ENCODE peak calls at places on chromosome 12, in six cellular contexts. W is PC-3, Y is adrenal gland, L is cardiac muscle cell, S is astrocyte, M is keratinocyte. N is an unnamed sample. For H3K4me1, the result is how much of the 10 kb centered on the place peaks cover.

GRCh38 chr12:78562358-78563205 is 302.0 kb upstream of the SYT1 start:
- DNase-seq in W (peak), Y (no peak), L (peak), S (no peak), M (no peak), N (no peak)

GRCh38 chr12:57581802-57582201 is 9.2 kb upstream of the PIP4K2C start:
- DNase-seq in W (no peak), Y (no peak), L (no peak), S (no peak), M (no peak), N (no peak)

GRCh38 chr12:75658826-75659823 is 147.7 kb upstream of the KRR1 start:
- DNase-seq in W (peak), Y (no peak), L (peak), S (peak), M (peak), N (no peak)

GRCh38 chr12:68559984-68560822 is 50.5 kb upstream of the RAP1B start:
- DNase-seq in W (no peak), Y (no peak), L (peak), S (peak), M (no peak), N (no peak)

GRCh38 chr12:3168223-3168770 is 91.1 kb downstream of the TSPAN9 start:
- DNase-seq in W (no peak), Y (no peak), L (no peak), S (no peak), M (no peak), N (no peak)

GRCh38 chr12:123041811-123042655 is 61.6 kb downstream of the ARL6IP4 start:
- DNase-seq in W (no peak), Y (no peak), L (peak), S (peak), M (no peak), N (no peak)

GRCh38 chr12:12018454-12018853 is 52.3 kb upstream of the BCL2L14 start:
- DNase-seq in W (peak), Y (no peak), L (peak), S (peak), M (no peak), N (no peak)

GRCh38 chr12:128820723-128821432 is 2.9 kb downstream of the SLC15A4 start:
- DNase-seq in W (no peak), Y (no peak), L (no peak), S (no peak), M (no peak), N (no peak)

GRCh38 chr12:12718382-12718761 is 1.2 kb downstream of the CDKN1B start:
- DNase-seq in W (no peak), Y (no peak), L (peak), S (no peak), M (no peak), N (no peak)

GRCh38 chr12:75503459-75503858 is 8.0 kb downstream of the KRR1 start:
- DNase-seq in W (no peak), Y (no peak), L (no peak), S (no peak), M (no peak), N (no peak)

GRCh38 chr12:76714415-76714814 is 49.5 kb upstream of the ZDHHC17 start:
- DNase-seq in W (no peak), Y (no peak), L (no peak), S (no peak), M (no peak), N (no peak)

GRCh38 chr12:132397152-132397933 is 68.0 kb upstream of the GALNT9 start:
- DNase-seq in W (no peak), Y (no peak), L (no peak), S (no peak), M (no peak), N (no peak)

GRCh38 chr12:130911933-130912332 is 40.1 kb downstream of the RAN start:
- DNase-seq in W (no peak), Y (no peak), L (no peak), S (no peak), M (no peak), N (no peak)

GRCh38 chr12:47941475-47942326 is 21.7 kb upstream of the TMEM106C start:
- DNase-seq in W (no peak), Y (no peak), L (no peak), S (no peak), M (no peak), N (no peak)

GRCh38 chr12:132560831-132561783 is 49.3 kb downstream of the LRCOL1 start:
- DNase-seq in W (peak), Y (peak), L (peak), S (no peak), M (peak), N (peak)

GRCh38 chr12:30813741-30814687 is 59.3 kb upstream of the CAPRIN2 start:
- DNase-seq in W (peak), Y (no peak), L (peak), S (no peak), M (no peak), N (no peak)

GRCh38 chr12:92065018-92065499 is 80.6 kb downstream of the BTG1 start:
- DNase-seq in W (no peak), Y (no peak), L (no peak), S (peak), M (no peak), N (no peak)

GRCh38 chr12:107509421-107509820 is 176.2 kb upstream of the PWP1 start:
- DNase-seq in W (no peak), Y (no peak), L (no peak), S (no peak), M (no peak), N (no peak)

GRCh38 chr12:121318121-121318520 is 21.6 kb upstream of the CAMKK2 start:
- DNase-seq in W (no peak), Y (no peak), L (no peak), S (no peak), M (no peak), N (no peak)
- H3K4me1 ChIP-seq in W (under half), Y (under half), L (under half), S (under half), M (under half), N (under half)

GRCh38 chr12:121765573-121765972 is 27.9 kb downstream of the RHOF start:
- DNase-seq in W (peak), Y (no peak), L (peak), S (peak), M (peak), N (no peak)
- H3K4me1 ChIP-seq in W (under half), Y (under half), L (under half), S (under half), M (under half), N (under half)

GRCh38 chr12:53389702-53390101 is 9.7 kb downstream of the SP1 start:
- DNase-seq in W (no peak), Y (no peak), L (no peak), S (no peak), M (no peak), N (no peak)
- H3K4me1 ChIP-seq in W (under half), Y (half or more), L (under half), S (under half), M (half or more), N (under half)

DNA sequence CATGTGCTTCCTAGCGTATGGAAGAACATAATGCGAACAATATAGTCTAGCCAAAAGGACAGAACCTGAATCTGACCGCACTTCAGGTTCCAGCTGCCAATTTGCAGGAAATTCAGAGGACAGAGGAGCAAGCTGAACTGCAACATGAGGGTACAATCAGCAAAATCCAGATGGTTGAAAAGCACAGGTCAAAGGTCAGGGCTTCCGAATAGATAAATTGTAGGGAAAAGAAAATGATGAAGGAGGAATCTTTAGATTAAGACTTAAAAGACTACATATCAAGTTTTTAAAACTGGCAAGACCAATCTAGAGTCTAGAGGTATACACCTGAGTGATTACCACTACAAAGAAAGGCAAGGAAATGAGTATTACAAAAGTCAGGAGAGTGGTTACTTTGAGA is 42.1 kb upstream of the SELPLG start:
- DNase-seq in W (no peak), Y (no peak), L (no peak), S (no peak), M (no peak), N (no peak)
- H3K4me1 ChIP-seq in W (under half), Y (under half), L (under half), S (under half), M (under half), N (under half)

GRCh38 chr12:64457036-64457435 is 5.1 kb downstream of the TBK1 start:
- DNase-seq in W (no peak), Y (no peak), L (peak), S (no peak), M (no peak), N (peak)
- H3K4me1 ChIP-seq in W (under half), Y (half or more), L (under half), S (under half), M (under half), N (under half)

GRCh38 chr12:117048585-117048904 is 50.7 kb downstream of the TESC start:
- DNase-seq in W (no peak), Y (no peak), L (no peak), S (no peak), M (no peak), N (no peak)

GRCh38 chr12:117050060-117050459 is 49.2 kb downstream of the TESC start:
- DNase-seq in W (no peak), Y (no peak), L (no peak), S (no peak), M (no peak), N (no peak)

GRCh38 chr12:117047810-117048584 is 51.2 kb downstream of the TESC start:
- DNase-seq in W (no peak), Y (no peak), L (peak), S (peak), M (no peak), N (no peak)

GRCh38 chr12:117051380-117051779 is 47.8 kb downstream of the TESC start:
- DNase-seq in W (no peak), Y (no peak), L (no peak), S (no peak), M (no peak), N (no peak)

GRCh38 chr12:117049295-117049694 is 49.9 kb downstream of the TESC start:
- DNase-seq in W (no peak), Y (no peak), L (no peak), S (no peak), M (no peak), N (no peak)
- H3K4me1 ChIP-seq in W (under half), Y (under half), L (half or more), S (under half), M (under half), N (under half)

GRCh38 chr12:111431772-111432171 is 26.0 kb downstream of the SH2B3 start:
- DNase-seq in W (no peak), Y (no peak), L (no peak), S (no peak), M (no peak), N (no peak)
- H3K4me1 ChIP-seq in W (under half), Y (half or more), L (under half), S (half or more), M (under half), N (under half)

GRCh38 chr12:851913-852312 is 97.6 kb downstream of the RAD52 start:
- DNase-seq in W (peak), Y (no peak), L (peak), S (peak), M (no peak), N (no peak)

GRCh38 chr12:846376-846775 is 94.0 kb downstream of the WNK1 start:
- DNase-seq in W (no peak), Y (no peak), L (no peak), S (no peak), M (no peak), N (no peak)

GRCh38 chr12:849192-849527 is 96.8 kb downstream of the WNK1 start:
- DNase-seq in W (no peak), Y (no peak), L (no peak), S (no peak), M (no peak), N (no peak)

GRCh38 chr12:851343-851742 is 98.2 kb downstream of the RAD52 start:
- DNase-seq in W (no peak), Y (no peak), L (peak), S (peak), M (no peak), N (no peak)

GRCh38 chr12:848519-849191 is 96.3 kb downstream of the WNK1 start:
- DNase-seq in W (no peak), Y (no peak), L (peak), S (peak), M (no peak), N (no peak)
- H3K4me1 ChIP-seq in W (under half), Y (under half), L (under half), S (under half), M (under half), N (under half)